ENCODE peak calls at places on chromosomes 3 and 15, in six cellular contexts. One of them, this sample, is unnamed. For H3K4me1, the result is how much of the 10 kb centered on the place peaks cover.

GRCh38 chr15:27686376-27686775 is 412.7 kb downstream of the OCA2 start:
- DNase-seq in PC-3: peak
- DNase-seq in neural progenitor cell: no peak
- DNase-seq in GM23338: no peak
- DNase-seq in hepatocyte: no peak
- DNase-seq in SK-N-SH: no peak
- DNase-seq in this sample: no peak

GRCh38 chr3:71629289-71630252 is 46.0 kb upstream of the FOXP1 start:
- DNase-seq in PC-3: no peak
- DNase-seq in neural progenitor cell: no peak
- DNase-seq in GM23338: no peak
- DNase-seq in hepatocyte: no peak
- DNase-seq in SK-N-SH: no peak
- DNase-seq in this sample: peak

GRCh38 chr3:115790759-115791158 is 167.4 kb downstream of the GAP43 start:
- DNase-seq in PC-3: peak
- DNase-seq in neural progenitor cell: no peak
- DNase-seq in GM23338: no peak
- DNase-seq in hepatocyte: peak
- DNase-seq in SK-N-SH: peak
- DNase-seq in this sample: no peak

GRCh38 chr3:179837374-179837773 is 184.5 kb downstream of the USP13 start:
- DNase-seq in PC-3: no peak
- DNase-seq in neural progenitor cell: no peak
- DNase-seq in GM23338: peak
- DNase-seq in hepatocyte: no peak
- DNase-seq in SK-N-SH: no peak
- DNase-seq in this sample: no peak

GRCh38 chr3:109806929-109807328 is 469.6 kb upstream of the DPPA4 start:
- DNase-seq in PC-3: peak
- DNase-seq in neural progenitor cell: no peak
- DNase-seq in GM23338: no peak
- DNase-seq in hepatocyte: no peak
- DNase-seq in SK-N-SH: no peak
- DNase-seq in this sample: peak

GRCh38 chr3:124410471-124410870 is 319.8 kb upstream of the UMPS start:
- DNase-seq in PC-3: peak
- DNase-seq in neural progenitor cell: no peak
- DNase-seq in GM23338: no peak
- DNase-seq in hepatocyte: no peak
- DNase-seq in SK-N-SH: no peak
- DNase-seq in this sample: no peak

GRCh38 chr3:138078901-138079344 is 36.5 kb downstream of the DZIP1L start:
- DNase-seq in PC-3: peak
- DNase-seq in neural progenitor cell: no peak
- DNase-seq in GM23338: no peak
- DNase-seq in hepatocyte: peak
- DNase-seq in SK-N-SH: no peak
- DNase-seq in this sample: no peak

GRCh38 chr3:46517016-46517770 is 19.4 kb downstream of the RTP3 start:
- DNase-seq in PC-3: peak
- DNase-seq in neural progenitor cell: no peak
- DNase-seq in GM23338: no peak
- DNase-seq in hepatocyte: no peak
- DNase-seq in SK-N-SH: no peak
- DNase-seq in this sample: no peak

GRCh38 chr3:106345353-106346027 is 476.7 kb upstream of the CBLB start:
- DNase-seq in PC-3: peak
- DNase-seq in neural progenitor cell: no peak
- DNase-seq in GM23338: no peak
- DNase-seq in hepatocyte: peak
- DNase-seq in SK-N-SH: no peak
- DNase-seq in this sample: no peak

GRCh38 chr3:66885326-66886000 is 112.6 kb upstream of the KBTBD8 start:
- DNase-seq in PC-3: no peak
- DNase-seq in neural progenitor cell: peak
- DNase-seq in GM23338: peak
- DNase-seq in hepatocyte: peak
- DNase-seq in SK-N-SH: no peak
- DNase-seq in this sample: no peak

GRCh38 chr15:92949604-92950249 is 49.6 kb downstream of the CHD2 start:
- DNase-seq in PC-3: peak
- DNase-seq in neural progenitor cell: peak
- DNase-seq in GM23338: peak
- DNase-seq in hepatocyte: peak
- DNase-seq in SK-N-SH: no peak
- DNase-seq in this sample: peak

GRCh38 chr3:142019794-142020320 is 129.5 kb downstream of the TFDP2 start:
- DNase-seq in PC-3: no peak
- DNase-seq in neural progenitor cell: no peak
- DNase-seq in GM23338: no peak
- DNase-seq in hepatocyte: no peak
- DNase-seq in SK-N-SH: no peak
- DNase-seq in this sample: no peak

GRCh38 chr3:142026333-142026732 is 123.0 kb downstream of the TFDP2 start:
- DNase-seq in PC-3: no peak
- DNase-seq in neural progenitor cell: no peak
- DNase-seq in GM23338: no peak
- DNase-seq in hepatocyte: no peak
- DNase-seq in SK-N-SH: no peak
- DNase-seq in this sample: no peak

GRCh38 chr3:142021127-142021526 is 128.2 kb downstream of the TFDP2 start:
- DNase-seq in PC-3: no peak
- DNase-seq in neural progenitor cell: no peak
- DNase-seq in GM23338: no peak
- DNase-seq in hepatocyte: no peak
- DNase-seq in SK-N-SH: no peak
- DNase-seq in this sample: no peak

GRCh38 chr3:142027295-142027694 is 122.0 kb downstream of the TFDP2 start:
- DNase-seq in PC-3: no peak
- DNase-seq in neural progenitor cell: peak
- DNase-seq in GM23338: peak
- DNase-seq in hepatocyte: no peak
- DNase-seq in SK-N-SH: no peak
- DNase-seq in this sample: peak

GRCh38 chr3:142022381-142022780 is 127.0 kb downstream of the TFDP2 start:
- DNase-seq in PC-3: peak
- DNase-seq in neural progenitor cell: peak
- DNase-seq in GM23338: peak
- DNase-seq in hepatocyte: peak
- DNase-seq in SK-N-SH: peak
- DNase-seq in this sample: peak
- TF ChIP-seq CTCF in PC-3: peak
- TF ChIP-seq CTCF in neural progenitor cell: peak
- TF ChIP-seq CTCF in GM23338: peak
- TF ChIP-seq CTCF in hepatocyte: no peak
- TF ChIP-seq CTCF in SK-N-SH: peak
- TF ChIP-seq CTCF in this sample: peak

GRCh38 chr3:36969540-36970432 is 23.1 kb downstream of the EPM2AIP1 start:
- DNase-seq in PC-3: peak
- DNase-seq in neural progenitor cell: peak
- DNase-seq in GM23338: peak
- DNase-seq in hepatocyte: peak
- DNase-seq in SK-N-SH: peak
- DNase-seq in this sample: peak
- TF ChIP-seq EZH2phosphoT487 in PC-3: no peak
- TF ChIP-seq EZH2phosphoT487 in neural progenitor cell: no peak
- TF ChIP-seq EZH2phosphoT487 in GM23338: no peak
- TF ChIP-seq EZH2phosphoT487 in hepatocyte: no peak
- TF ChIP-seq EZH2phosphoT487 in SK-N-SH: no peak
- TF ChIP-seq EZH2phosphoT487 in this sample: no peak

DNA sequence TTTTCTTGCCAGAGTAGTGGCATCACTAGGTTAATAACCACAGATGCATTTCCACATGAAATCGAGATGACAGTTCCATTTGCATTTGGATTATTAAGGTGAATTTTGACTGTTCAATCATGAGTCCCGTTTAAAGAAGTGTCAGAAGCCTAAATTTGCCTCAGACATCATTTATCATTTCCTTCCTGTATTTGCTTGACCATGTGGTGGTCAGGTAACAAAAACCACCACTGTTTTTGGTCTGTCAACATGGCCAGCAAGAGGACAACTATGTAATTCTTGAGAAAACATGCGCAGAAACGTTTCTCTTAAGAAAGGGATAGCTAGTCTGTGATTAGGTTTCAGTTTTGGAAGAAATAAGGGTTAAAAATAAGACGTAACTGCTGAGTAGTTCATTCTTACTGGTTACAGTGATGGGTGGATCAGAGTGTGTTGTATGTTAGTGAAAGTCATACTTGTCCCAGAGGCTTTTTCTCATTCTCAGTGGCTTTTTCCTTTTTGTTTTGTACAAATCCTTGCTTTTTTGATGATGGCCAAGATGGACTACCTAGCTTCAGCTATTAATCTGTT is 204.5 kb downstream of the AKAP13 start:
- DNase-seq in PC-3: no peak
- DNase-seq in neural progenitor cell: no peak
- DNase-seq in GM23338: no peak
- DNase-seq in hepatocyte: no peak
- DNase-seq in SK-N-SH: no peak
- DNase-seq in this sample: no peak
- H3K4me1 ChIP-seq in PC-3: half or more
- H3K4me1 ChIP-seq in neural progenitor cell: under half
- H3K4me1 ChIP-seq in GM23338: under half
- H3K4me1 ChIP-seq in hepatocyte: under half
- H3K4me1 ChIP-seq in SK-N-SH: under half
- H3K4me1 ChIP-seq in this sample: under half

DNA sequence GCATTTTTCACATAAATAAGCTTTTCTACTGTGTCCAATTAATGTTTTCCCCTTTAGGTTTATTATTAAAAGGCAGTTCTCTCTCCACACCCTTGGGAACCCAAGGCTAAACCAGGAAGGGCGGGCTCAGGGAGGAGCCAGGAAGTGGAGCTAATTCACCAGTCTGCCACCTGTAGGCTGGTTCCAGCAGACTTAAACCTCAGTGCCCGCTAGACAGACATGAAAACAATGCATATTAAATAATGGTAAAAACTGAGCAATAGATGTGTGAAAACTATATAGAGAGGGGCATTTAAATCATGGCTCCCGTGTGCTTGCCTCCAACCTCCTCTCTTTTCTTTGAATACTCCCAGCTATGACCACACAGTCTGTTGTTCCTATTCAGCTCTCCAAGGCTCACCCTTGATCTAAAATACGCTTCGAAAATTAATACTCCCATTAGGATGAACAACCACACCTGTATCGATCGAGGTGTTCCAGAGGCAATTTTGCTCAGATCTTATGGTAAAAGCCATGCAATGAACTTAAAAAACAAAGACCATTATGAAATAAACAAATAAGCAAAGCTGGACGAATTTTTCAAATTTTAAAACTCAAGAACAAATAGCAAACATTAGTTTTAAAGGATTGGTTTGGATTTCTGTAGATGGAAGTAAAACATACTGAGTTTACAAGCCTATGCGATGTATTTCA is 253.3 kb downstream of the TJP1 start:
- DNase-seq in PC-3: peak
- DNase-seq in neural progenitor cell: peak
- DNase-seq in GM23338: peak
- DNase-seq in hepatocyte: peak
- DNase-seq in SK-N-SH: peak
- DNase-seq in this sample: peak
- TF ChIP-seq CTCF in PC-3: peak
- TF ChIP-seq CTCF in neural progenitor cell: peak
- TF ChIP-seq CTCF in GM23338: peak
- TF ChIP-seq CTCF in hepatocyte: peak
- TF ChIP-seq CTCF in SK-N-SH: peak
- TF ChIP-seq CTCF in this sample: peak

GRCh38 chr3:169429328-169429727 is 234.2 kb downstream of the MECOM start:
- DNase-seq in PC-3: no peak
- DNase-seq in neural progenitor cell: no peak
- DNase-seq in GM23338: no peak
- DNase-seq in hepatocyte: no peak
- DNase-seq in SK-N-SH: no peak
- DNase-seq in this sample: no peak

GRCh38 chr3:169432692-169433432 is 230.7 kb downstream of the MECOM start:
- DNase-seq in PC-3: peak
- DNase-seq in neural progenitor cell: no peak
- DNase-seq in GM23338: no peak
- DNase-seq in hepatocyte: no peak
- DNase-seq in SK-N-SH: no peak
- DNase-seq in this sample: no peak

GRCh38 chr3:169430687-169431404 is 232.7 kb downstream of the MECOM start:
- DNase-seq in PC-3: peak
- DNase-seq in neural progenitor cell: no peak
- DNase-seq in GM23338: no peak
- DNase-seq in hepatocyte: peak
- DNase-seq in SK-N-SH: no peak
- DNase-seq in this sample: peak
- TF ChIP-seq EZH2phosphoT487 in PC-3: no peak
- TF ChIP-seq EZH2phosphoT487 in neural progenitor cell: no peak
- TF ChIP-seq EZH2phosphoT487 in GM23338: no peak
- TF ChIP-seq EZH2phosphoT487 in hepatocyte: no peak
- TF ChIP-seq EZH2phosphoT487 in SK-N-SH: no peak
- TF ChIP-seq EZH2phosphoT487 in this sample: no peak

GRCh38 chr15:63595066-63595465 is 2.1 kb upstream of the FBXL22 start:
- DNase-seq in PC-3: no peak
- DNase-seq in neural progenitor cell: no peak
- DNase-seq in GM23338: peak
- DNase-seq in hepatocyte: no peak
- DNase-seq in SK-N-SH: no peak
- DNase-seq in this sample: no peak
- H3K4me1 ChIP-seq in PC-3: under half
- H3K4me1 ChIP-seq in neural progenitor cell: under half
- H3K4me1 ChIP-seq in GM23338: under half
- H3K4me1 ChIP-seq in hepatocyte: under half
- H3K4me1 ChIP-seq in SK-N-SH: under half
- H3K4me1 ChIP-seq in this sample: under half

GRCh38 chr15:50128266-50128665 is 9.2 kb upstream of the ATP8B4 start:
- DNase-seq in PC-3: no peak
- DNase-seq in neural progenitor cell: no peak
- DNase-seq in GM23338: peak
- DNase-seq in hepatocyte: peak
- DNase-seq in SK-N-SH: peak
- DNase-seq in this sample: no peak

GRCh38 chr15:50124557-50125080 is 5.6 kb upstream of the ATP8B4 start:
- DNase-seq in PC-3: no peak
- DNase-seq in neural progenitor cell: no peak
- DNase-seq in GM23338: no peak
- DNase-seq in hepatocyte: no peak
- DNase-seq in SK-N-SH: no peak
- DNase-seq in this sample: no peak

GRCh38 chr15:50123861-50124556 is 5.0 kb upstream of the ATP8B4 start:
- DNase-seq in PC-3: no peak
- DNase-seq in neural progenitor cell: no peak
- DNase-seq in GM23338: no peak
- DNase-seq in hepatocyte: no peak
- DNase-seq in SK-N-SH: no peak
- DNase-seq in this sample: no peak

GRCh38 chr15:50126072-50126471 is 7.0 kb upstream of the ATP8B4 start:
- DNase-seq in PC-3: peak
- DNase-seq in neural progenitor cell: no peak
- DNase-seq in GM23338: no peak
- DNase-seq in hepatocyte: no peak
- DNase-seq in SK-N-SH: no peak
- DNase-seq in this sample: no peak

GRCh38 chr15:50127255-50127777 is 8.3 kb upstream of the ATP8B4 start:
- DNase-seq in PC-3: no peak
- DNase-seq in neural progenitor cell: no peak
- DNase-seq in GM23338: no peak
- DNase-seq in hepatocyte: no peak
- DNase-seq in SK-N-SH: no peak
- DNase-seq in this sample: no peak
- TF ChIP-seq CTCF in PC-3: no peak
- TF ChIP-seq CTCF in neural progenitor cell: no peak
- TF ChIP-seq CTCF in GM23338: no peak
- TF ChIP-seq CTCF in hepatocyte: no peak
- TF ChIP-seq CTCF in SK-N-SH: no peak
- TF ChIP-seq CTCF in this sample: no peak

This sample was measured in OCI-LY7.